ENCODE peak calls at places on chromosomes 12 and 14, in seven cellular contexts. Z, L, O, D, U, V and G are unnamed samples.

GRCh38 chr12:114679452-114679875 is 4.5 kb downstream of the TBX3 start:
- DNase-seq in Z (no peak), L (no peak), O (no peak), V (no peak), U (no peak), D (no peak), G (no peak)

GRCh38 chr12:51320311-51320694 is 3.7 kb downstream of the BIN2 start:
- DNase-seq in V (no peak), D (no peak), L (no peak), Z (no peak), U (no peak), O (no peak), G (no peak)

GRCh38 chr12:62712561-62712960 is 222.4 kb downstream of the PPM1H start:
- DNase-seq in O (no peak), L (no peak), U (no peak), V (no peak), D (no peak), Z (no peak), G (no peak)

GRCh38 chr12:99879439-99879838 is 105.3 kb downstream of the ANKS1B start:
- DNase-seq in O (no peak), Z (no peak), L (no peak), U (no peak), D (no peak), V (no peak), G (no peak)

GRCh38 chr14:95110178-95110577 is 47.2 kb downstream of the DICER1 start:
- DNase-seq in Z (no peak), D (no peak), V (no peak), O (no peak), L (no peak), U (no peak), G (no peak)

GRCh38 chr14:54166049-54166950 is 209.7 kb upstream of the BMP4 start:
- DNase-seq in O (no peak), U (no peak), L (no peak), Z (no peak), V (no peak), D (no peak), G (no peak)

GRCh38 chr12:66052988-66053615 is 77.4 kb downstream of the LLPH start:
- DNase-seq in V (no peak), U (no peak), Z (no peak), O (no peak), L (no peak), D (no peak), G (no peak)

GRCh38 chr12:89333564-89334252 is 18.6 kb downstream of the DUSP6 start:
- DNase-seq in D (no peak), O (no peak), L (no peak), V (peak), U (no peak), Z (no peak), G (no peak)

GRCh38 chr12:132151145-132151765 is 7.0 kb downstream of the NOC4L start:
- DNase-seq in L (no peak), V (no peak), D (no peak), O (peak), U (no peak), Z (no peak), G (no peak)

GRCh38 chr14:59197695-59198262 is 9.3 kb downstream of the DAAM1 start:
- DNase-seq in O (no peak), Z (no peak), D (no peak), V (no peak), U (no peak), L (no peak), G (no peak)

GRCh38 chr14:69547701-69548348 is 26.8 kb downstream of the CCDC177 start:
- DNase-seq in Z (no peak), D (no peak), U (no peak), O (peak), L (peak), V (no peak), G (no peak)

GRCh38 chr12:91493308-91493707 is 310.7 kb upstream of the DCN start:
- DNase-seq in D (no peak), Z (no peak), V (no peak), L (no peak), O (no peak), U (no peak), G (no peak)

GRCh38 chr14:61690982-61691381 is 4.3 kb upstream of the HIF1A start:
- DNase-seq in Z (no peak), U (no peak), D (no peak), V (no peak), O (no peak), L (no peak), G (no peak)

GRCh38 chr14:63926641-63927040 is 73.8 kb downstream of the SYNE2 start:
- DNase-seq in U (no peak), L (no peak), Z (no peak), D (no peak), O (no peak), V (no peak), G (no peak)

GRCh38 chr14:100673085-100673806 is 53.4 kb upstream of the DLK1 start:
- DNase-seq in L (no peak), U (peak), Z (no peak), D (no peak), O (peak), V (no peak), G (no peak)

GRCh38 chr12:132659146-132659545 is 28.0 kb downstream of the POLE start:
- DNase-seq in O (no peak), V (no peak), D (no peak), L (no peak), U (no peak), Z (no peak), G (no peak)

GRCh38 chr12:53006810-53007742 is 820 bp downstream of the EIF4B start:
- DNase-seq in L (peak), O (peak), Z (peak), V (peak), U (peak), D (peak), G (peak)

GRCh38 chr12:53102883-53103807 is at the start of gene SOAT2:
- DNase-seq in O (no peak), D (no peak), U (no peak), Z (peak), V (no peak), L (no peak), G (peak)

GRCh38 chr14:81565441-81566290 is 32.0 kb upstream of the SEL1L start:
- DNase-seq in L (peak), D (no peak), Z (no peak), U (peak), O (no peak), V (no peak), G (no peak)
- TF ChIP-seq CTCF in L (peak), D (peak), Z (no peak), U (peak), O (peak), V (peak), G (no peak)

GRCh38 chr12:104348283-104348993 is 44.9 kb downstream of the EID3 start:
- DNase-seq in L (no peak), Z (no peak), O (no peak), D (no peak), V (no peak), U (no peak), G (peak)

GRCh38 chr12:104348994-104349494 is 45.5 kb downstream of the EID3 start:
- DNase-seq in D (no peak), U (no peak), L (no peak), Z (no peak), V (no peak), O (no peak), G (no peak)

GRCh38 chr12:104350211-104350908 is 46.8 kb downstream of the EID3 start:
- DNase-seq in U (no peak), D (no peak), V (no peak), O (no peak), L (no peak), Z (no peak), G (no peak)

GRCh38 chr12:104345234-104346066 is 41.9 kb downstream of the EID3 start:
- DNase-seq in L (no peak), U (no peak), O (no peak), Z (no peak), D (no peak), V (no peak), G (no peak)

DNA sequence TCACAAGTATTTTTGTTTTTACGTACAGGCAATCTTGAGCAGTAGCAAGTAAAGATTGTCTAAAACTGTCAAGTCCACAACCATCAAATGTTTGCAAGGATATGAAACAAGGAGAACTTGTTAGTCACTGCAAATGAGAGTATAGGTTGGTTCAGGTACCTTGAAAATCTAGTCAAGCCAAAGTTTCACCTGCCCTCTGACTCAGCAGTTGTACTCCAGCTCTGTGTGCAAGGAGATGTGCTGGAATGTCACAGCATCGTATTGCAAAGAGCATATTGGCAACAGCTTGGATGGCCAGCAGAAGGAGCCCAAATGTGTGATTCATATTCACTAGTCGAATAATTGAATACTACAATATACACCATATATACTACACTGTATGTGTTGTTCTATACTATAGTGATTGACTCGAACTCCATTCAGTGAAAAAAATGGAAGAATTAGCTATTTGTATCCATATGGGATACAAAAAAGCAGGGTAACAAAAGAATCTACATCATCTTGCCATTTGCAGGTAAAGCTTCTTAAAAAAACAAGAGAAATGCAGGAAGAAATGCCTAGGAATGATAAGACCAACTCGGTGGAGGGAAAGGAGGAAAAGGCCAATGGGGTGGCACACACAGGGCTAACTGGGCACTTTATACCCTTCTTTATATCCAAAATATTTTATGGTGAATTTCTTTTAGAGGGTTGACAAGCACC is 44.0 kb downstream of the EID3 start:
- DNase-seq in V (no peak), L (no peak), O (no peak), Z (no peak), U (no peak), D (no peak), G (peak)
- TF ChIP-seq CTCF in V (no peak), L (no peak), O (no peak), Z (no peak), U (no peak), D (no peak), G (no peak)

DNA sequence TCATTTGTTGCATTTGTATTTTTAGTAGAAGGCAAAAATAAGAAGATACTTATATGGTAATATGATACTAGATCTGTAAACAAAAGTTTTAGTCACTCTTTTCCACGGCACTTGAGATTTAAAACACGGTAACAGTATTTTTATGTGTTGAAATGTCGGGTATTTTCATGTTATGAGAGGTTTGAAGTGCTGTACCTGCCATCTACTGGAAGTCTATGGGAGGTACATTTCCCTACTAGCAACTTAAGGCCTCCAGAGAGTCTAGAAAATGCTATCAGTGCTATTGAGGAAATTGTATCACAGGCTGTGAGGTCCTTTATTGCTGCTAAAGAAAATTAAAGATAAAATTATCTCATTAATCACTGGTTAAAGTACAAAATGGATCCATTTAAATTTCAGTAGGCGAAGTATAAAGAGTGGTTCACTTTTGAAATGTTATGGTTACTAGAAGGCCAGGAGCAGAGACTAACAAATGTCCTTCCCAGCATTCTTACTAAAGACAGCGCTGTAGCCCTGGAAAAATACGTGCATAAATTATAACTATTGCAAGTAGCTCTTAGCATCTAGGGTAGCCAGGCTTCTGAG is 77.6 kb upstream of the PRKD1 start:
- DNase-seq in U (peak), D (peak), Z (no peak), V (no peak), O (no peak), L (no peak), G (no peak)
- TF ChIP-seq CTCF in U (peak), D (peak), Z (no peak), V (peak), O (peak), L (peak), G (peak)

GRCh38 chr12:123062682-123063426 is 82.4 kb downstream of the ARL6IP4 start:
- DNase-seq in Z (no peak), O (no peak), L (no peak), U (peak), D (no peak), V (peak), G (no peak)

GRCh38 chr12:123064356-123064755 is 83.9 kb downstream of the ARL6IP4 start:
- DNase-seq in D (no peak), L (no peak), V (peak), Z (no peak), O (no peak), U (no peak), G (no peak)

GRCh38 chr12:123059501-123059900 is 79.0 kb downstream of the ARL6IP4 start:
- DNase-seq in V (no peak), U (no peak), L (no peak), Z (no peak), D (no peak), O (no peak), G (no peak)

GRCh38 chr12:123063535-123063934 is 83.1 kb downstream of the ARL6IP4 start:
- DNase-seq in L (no peak), V (no peak), D (no peak), O (no peak), U (peak), Z (no peak), G (no peak)

GRCh38 chr12:123061806-123062205 is 81.3 kb downstream of the ARL6IP4 start:
- DNase-seq in Z (no peak), O (no peak), V (no peak), D (no peak), L (no peak), U (no peak), G (no peak)
- TF ChIP-seq CTCF in Z (no peak), O (no peak), V (no peak), D (no peak), L (no peak), U (no peak), G (no peak)